ENCODE peak calls at places on chromosome X, in ten cellular contexts. A, B, V, L, O, K, U, Y, G and C are unnamed samples.

GRCh38 chrX:11908371-11908770 is 150.3 kb downstream of the MSL3 start:
- DNase-seq in A (no peak), V (peak; percentile 42), B (no peak), U (no peak), K (peak; percentile 63), G (no peak), L (no peak), Y (peak; percentile 50), O (peak; percentile 17), C (peak; percentile 15)

GRCh38 chrX:131058136-131058868 is at the start of gene ARHGAP36:
- DNase-seq in Y (peak; percentile 57), K (no peak), G (no peak), B (no peak), O (no peak), V (no peak), A (no peak), L (no peak), U (no peak), C (no peak)

GRCh38 chrX:109199726-109200125 is 282.2 kb downstream of the GUCY2F start:
- DNase-seq in A (no peak), Y (no peak), K (no peak), O (no peak), L (no peak), B (no peak), G (no peak), V (no peak), U (no peak), C (peak; percentile 55)

GRCh38 chrX:144253356-144253755 is 369.5 kb downstream of the UBE2NL start:
- DNase-seq in G (no peak), L (no peak), A (no peak), V (no peak), U (no peak), O (no peak), Y (no peak), B (no peak), K (no peak), C (no peak)

GRCh38 chrX:20623448-20623847 is 356.7 kb upstream of the RPS6KA3 start:
- DNase-seq in U (no peak), L (no peak), V (no peak), G (no peak), O (no peak), A (no peak), K (peak; percentile 46), B (no peak), Y (no peak), C (no peak)

GRCh38 chrX:55546956-55547355 is 57.3 kb upstream of the USP51 start:
- DNase-seq in A (no peak), O (no peak), K (no peak), G (no peak), L (no peak), V (no peak), Y (no peak), U (no peak), B (no peak), C (no peak)

GRCh38 chrX:15301924-15302323 is 13.5 kb downstream of the ASB11 start:
- DNase-seq in K (no peak), U (peak; percentile 35), V (peak; percentile 47), O (no peak), G (no peak), Y (peak; percentile 46), A (no peak), B (peak; percentile 74), L (peak; percentile 28), C (peak; percentile 30)

GRCh38 chrX:107718156-107718621 is 57.4 kb downstream of the TSC22D3 start:
- DNase-seq in B (peak; percentile 66), Y (peak; percentile 95), A (no peak), O (peak; percentile 76), V (peak; percentile 91), G (peak; percentile 77), K (peak; percentile 89), L (no peak), U (peak; percentile 48), C (peak; percentile 93)

GRCh38 chrX:151694121-151694520 is 1.1 kb upstream of the PRRG3 start:
- DNase-seq in L (no peak), A (no peak), V (no peak), G (no peak), O (no peak), U (no peak), K (no peak), Y (no peak), B (no peak), C (no peak)

GRCh38 chrX:119030990-119031389 is 41.8 kb upstream of the CT47C1 start:
- DNase-seq in L (no peak), V (no peak), B (no peak), O (no peak), A (no peak), G (no peak), Y (no peak), U (no peak), K (no peak), C (no peak)

GRCh38 chrX:11341274-11342256 is 48.4 kb downstream of the AMELX start:
- DNase-seq in Y (no peak), U (peak; percentile 73), A (peak; percentile 65), K (peak; percentile 88), L (peak; percentile 48), G (no peak), B (peak; percentile 63), O (peak; percentile 20), V (no peak), C (peak; percentile 63)

GRCh38 chrX:69149466-69150293 is 15.6 kb downstream of the PJA1 start:
- DNase-seq in L (no peak), B (no peak), K (no peak), U (no peak), A (no peak), Y (peak; percentile 93), G (no peak), O (no peak), V (no peak), C (no peak)
- H3K4me1 ChIP-seq in L (no peaks in the 10 kb centered on the region), B (no peaks in the 10 kb centered on the region), K (peaks cover 43% of the 10 kb centered on the region), U (no peaks in the 10 kb centered on the region), A (peaks cover 14% of the 10 kb centered on the region), Y (no peaks in the 10 kb centered on the region), G (no peaks in the 10 kb centered on the region), O (no peaks in the 10 kb centered on the region), V (no peaks in the 10 kb centered on the region), C (no peaks in the 10 kb centered on the region)

GRCh38 chrX:65750674-65751469 is 83.4 kb downstream of the MSN start:
- DNase-seq in U (no peak), G (peak; percentile 95), A (no peak), B (no peak), K (no peak), O (no peak), Y (no peak), L (no peak), V (peak; percentile 38), C (no peak)
- H3K4me1 ChIP-seq in U (no peaks in the 10 kb centered on the region), G (peaks cover 44% of the 10 kb centered on the region), A (peaks cover 8% of the 10 kb centered on the region), B (no peaks in the 10 kb centered on the region), K (no peaks in the 10 kb centered on the region), O (no peaks in the 10 kb centered on the region), Y (no peaks in the 10 kb centered on the region), L (no peaks in the 10 kb centered on the region), V (no peaks in the 10 kb centered on the region), C (no peaks in the 10 kb centered on the region)

DNA sequence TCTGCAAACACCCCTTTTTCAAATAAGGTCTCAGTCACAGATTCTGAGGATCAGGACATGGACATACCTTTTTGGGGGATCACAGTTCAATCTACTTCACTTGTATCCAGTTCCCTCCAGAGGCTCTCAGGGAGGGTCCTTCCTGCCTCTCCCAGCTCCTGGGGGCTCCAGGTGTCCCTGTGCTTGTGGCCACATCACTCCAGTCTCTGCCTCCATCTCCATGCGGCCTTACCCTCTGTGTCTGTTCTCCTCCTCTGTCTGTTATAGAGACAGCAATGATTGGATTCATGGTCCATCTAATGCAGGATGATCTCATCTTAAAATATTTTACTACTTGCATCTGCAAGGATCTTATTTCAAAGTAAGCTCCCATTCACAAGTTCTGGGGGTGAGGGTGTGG is 269.6 kb downstream of the ASMT start:
- DNase-seq in V (no peak), K (no peak), O (no peak), B (no peak), A (no peak), Y (no peak), U (no peak), L (no peak), G (no peak), C (no peak)
- H3K4me1 ChIP-seq in V (no peaks in the 10 kb centered on the region), K (peaks cover 10% of the 10 kb centered on the region), O (no peaks in the 10 kb centered on the region), B (no peaks in the 10 kb centered on the region), A (peaks cover 10% of the 10 kb centered on the region), Y (no peaks in the 10 kb centered on the region), U (no peaks in the 10 kb centered on the region), L (no peaks in the 10 kb centered on the region), G (no peaks in the 10 kb centered on the region), C (no peaks in the 10 kb centered on the region)

DNA sequence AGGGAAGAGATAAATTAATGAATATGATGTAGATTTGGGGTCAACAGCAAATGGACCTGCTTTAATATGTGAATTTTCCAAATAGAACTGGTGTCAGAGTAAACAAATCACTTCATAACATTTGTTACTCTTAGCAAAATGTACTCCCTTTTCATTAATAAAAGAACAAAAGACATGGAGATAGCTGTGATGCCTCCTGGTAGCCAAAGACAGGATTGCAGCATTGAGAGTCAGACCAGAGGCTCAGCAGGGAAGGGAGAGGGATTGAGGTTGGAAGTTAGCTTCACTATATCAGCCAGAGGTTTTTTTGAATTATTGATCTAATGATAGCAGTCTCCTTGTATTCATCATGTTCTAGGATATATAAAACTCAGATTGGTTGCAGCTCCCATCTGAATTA is 17.4 kb upstream of the RAB40A start:
- DNase-seq in U (no peak), V (no peak), K (no peak), B (no peak), A (no peak), O (no peak), Y (no peak), G (no peak), L (no peak), C (peak; percentile 26)
- H3K4me1 ChIP-seq in U (no peaks in the 10 kb centered on the region), V (no peaks in the 10 kb centered on the region), K (peaks cover 23% of the 10 kb centered on the region), B (no peaks in the 10 kb centered on the region), A (peaks cover 21% of the 10 kb centered on the region), O (no peaks in the 10 kb centered on the region), Y (no peaks in the 10 kb centered on the region), G (no peaks in the 10 kb centered on the region), L (no peaks in the 10 kb centered on the region), C (peaks cover 52% of the 10 kb centered on the region)

GRCh38 chrX:148700021-148700420 is 199.6 kb downstream of the AFF2 start:
- DNase-seq in G (no peak), O (no peak), U (no peak), Y (no peak), A (no peak), L (no peak), B (no peak), V (no peak), K (no peak), C (no peak)
- H3K4me1 ChIP-seq in G (no peaks in the 10 kb centered on the region), O (peaks cover 43% of the 10 kb centered on the region), U (no peaks in the 10 kb centered on the region), Y (no peaks in the 10 kb centered on the region), A (no peaks in the 10 kb centered on the region), L (no peaks in the 10 kb centered on the region), B (no peaks in the 10 kb centered on the region), V (no peaks in the 10 kb centered on the region), K (no peaks in the 10 kb centered on the region), C (no peaks in the 10 kb centered on the region)

GRCh38 chrX:154739952-154740351 is 10.9 kb downstream of the GAB3 start:
- DNase-seq in Y (no peak), L (no peak), G (no peak), V (no peak), U (no peak), A (no peak), K (no peak), B (no peak), O (no peak), C (no peak)
- H3K4me1 ChIP-seq in Y (no peaks in the 10 kb centered on the region), L (peaks cover 59% of the 10 kb centered on the region), G (no peaks in the 10 kb centered on the region), V (no peaks in the 10 kb centered on the region), U (peaks cover 2% of the 10 kb centered on the region), A (peaks cover 21% of the 10 kb centered on the region), K (peaks cover 6% of the 10 kb centered on the region), B (peaks cover 36% of the 10 kb centered on the region), O (no peaks in the 10 kb centered on the region), C (peaks cover 34% of the 10 kb centered on the region)

GRCh38 chrX:9657590-9658256 is 107.9 kb downstream of the GPR143 start:
- DNase-seq in V (no peak), B (no peak), K (no peak), U (no peak), Y (no peak), O (no peak), G (no peak), A (no peak), L (no peak), C (no peak)
- H3K4me1 ChIP-seq in V (no peaks in the 10 kb centered on the region), B (no peaks in the 10 kb centered on the region), K (peaks cover 54% of the 10 kb centered on the region), U (no peaks in the 10 kb centered on the region), Y (no peaks in the 10 kb centered on the region), O (no peaks in the 10 kb centered on the region), G (no peaks in the 10 kb centered on the region), A (peaks cover 5% of the 10 kb centered on the region), L (peaks cover 3% of the 10 kb centered on the region), C (no peaks in the 10 kb centered on the region)